ENCODE peak calls at places on chromosomes 2 and 18, in ten cellular contexts. One of them, this sample, is unnamed.
A peak's percentile ranks its signal among the peaks of the same experiment; 100 is the strongest.

GRCh38 chr2:133599211-133599610 is 30.9 kb upstream of the NCKAP5 start:
- DNase-seq in body of pancreas: no peak
- DNase-seq in lower leg skin: no peak
- DNase-seq in ovary: no peak
- DNase-seq in spleen: no peak
- DNase-seq in breast epithelium: no peak
- DNase-seq in A549: no peak
- DNase-seq in heart left ventricle: no peak
- DNase-seq in upper lobe of left lung: no peak
- DNase-seq in thyroid gland: no peak
- DNase-seq in this sample: no peak

GRCh38 chr2:16038586-16038985 is 98.2 kb downstream of the MYCN start:
- DNase-seq in body of pancreas: no peak
- DNase-seq in lower leg skin: no peak
- DNase-seq in ovary: no peak
- DNase-seq in spleen: no peak
- DNase-seq in breast epithelium: no peak
- DNase-seq in A549: no peak
- DNase-seq in heart left ventricle: no peak
- DNase-seq in upper lobe of left lung: peak; percentile 38
- DNase-seq in thyroid gland: no peak
- DNase-seq in this sample: no peak

GRCh38 chr2:232300894-232301387 is 77.6 kb upstream of the ALPP start:
- DNase-seq in body of pancreas: no peak
- DNase-seq in lower leg skin: no peak
- DNase-seq in ovary: no peak
- DNase-seq in spleen: no peak
- DNase-seq in breast epithelium: no peak
- DNase-seq in A549: peak; percentile 88
- DNase-seq in heart left ventricle: no peak
- DNase-seq in upper lobe of left lung: no peak
- DNase-seq in thyroid gland: no peak
- DNase-seq in this sample: peak; percentile 30

GRCh38 chr2:197042613-197043248 is 116.2 kb upstream of the PGAP1 start:
- DNase-seq in body of pancreas: no peak
- DNase-seq in lower leg skin: no peak
- DNase-seq in ovary: no peak
- DNase-seq in spleen: no peak
- DNase-seq in breast epithelium: no peak
- DNase-seq in A549: no peak
- DNase-seq in heart left ventricle: no peak
- DNase-seq in upper lobe of left lung: no peak
- DNase-seq in thyroid gland: no peak
- DNase-seq in this sample: no peak

GRCh38 chr18:22552254-22552653 is 134.5 kb upstream of the CTAGE1 start:
- DNase-seq in body of pancreas: no peak
- DNase-seq in lower leg skin: no peak
- DNase-seq in ovary: no peak
- DNase-seq in spleen: no peak
- DNase-seq in breast epithelium: no peak
- DNase-seq in A549: no peak
- DNase-seq in heart left ventricle: no peak
- DNase-seq in upper lobe of left lung: no peak
- DNase-seq in thyroid gland: no peak
- DNase-seq in this sample: no peak

GRCh38 chr2:44087037-44087713 is 81.5 kb upstream of the PPM1B start:
- DNase-seq in body of pancreas: peak; percentile 87
- DNase-seq in lower leg skin: peak; percentile 97
- DNase-seq in ovary: peak; percentile 80
- DNase-seq in spleen: peak; percentile 97
- DNase-seq in breast epithelium: peak; percentile 81
- DNase-seq in A549: peak; percentile 79
- DNase-seq in heart left ventricle: peak; percentile 80
- DNase-seq in upper lobe of left lung: peak; percentile 94
- DNase-seq in thyroid gland: peak; percentile 81
- DNase-seq in this sample: peak; percentile 76

GRCh38 chr2:9288681-9289338 is 82.2 kb downstream of the ASAP2 start:
- DNase-seq in body of pancreas: no peak
- DNase-seq in lower leg skin: no peak
- DNase-seq in ovary: no peak
- DNase-seq in spleen: no peak
- DNase-seq in breast epithelium: no peak
- DNase-seq in A549: no peak
- DNase-seq in heart left ventricle: no peak
- DNase-seq in upper lobe of left lung: no peak
- DNase-seq in thyroid gland: no peak
- DNase-seq in this sample: peak; percentile 25

GRCh38 chr18:2846638-2847340 is at the start of gene EMILIN2:
- DNase-seq in body of pancreas: peak; percentile 36
- DNase-seq in lower leg skin: peak; percentile 96
- DNase-seq in ovary: peak; percentile 80
- DNase-seq in spleen: peak; percentile 95
- DNase-seq in breast epithelium: no peak
- DNase-seq in A549: no peak
- DNase-seq in heart left ventricle: peak; percentile 82
- DNase-seq in upper lobe of left lung: peak; percentile 91
- DNase-seq in thyroid gland: peak; percentile 44
- DNase-seq in this sample: peak; percentile 59

GRCh38 chr2:240932001-240932723 is 26.0 kb downstream of the CROCC2 start:
- DNase-seq in body of pancreas: peak; percentile 8
- DNase-seq in lower leg skin: peak; percentile 77
- DNase-seq in ovary: no peak
- DNase-seq in spleen: peak; percentile 66
- DNase-seq in breast epithelium: peak; percentile 41
- DNase-seq in A549: no peak
- DNase-seq in heart left ventricle: no peak
- DNase-seq in upper lobe of left lung: peak; percentile 73
- DNase-seq in thyroid gland: no peak
- DNase-seq in this sample: no peak

GRCh38 chr2:175892046-175892445 is 110.0 kb downstream of the LNPK start:
- DNase-seq in body of pancreas: no peak
- DNase-seq in lower leg skin: no peak
- DNase-seq in ovary: no peak
- DNase-seq in spleen: no peak
- DNase-seq in breast epithelium: no peak
- DNase-seq in A549: no peak
- DNase-seq in heart left ventricle: no peak
- DNase-seq in upper lobe of left lung: no peak
- DNase-seq in thyroid gland: no peak
- DNase-seq in this sample: no peak

GRCh38 chr2:6580982-6581381 is 284.7 kb downstream of the CMPK2 start:
- DNase-seq in body of pancreas: no peak
- DNase-seq in lower leg skin: no peak
- DNase-seq in ovary: no peak
- DNase-seq in spleen: no peak
- DNase-seq in breast epithelium: no peak
- DNase-seq in A549: no peak
- DNase-seq in heart left ventricle: no peak
- DNase-seq in upper lobe of left lung: no peak
- DNase-seq in thyroid gland: no peak
- DNase-seq in this sample: peak; percentile 7

GRCh38 chr2:84077504-84077903 is 381.6 kb downstream of the SUCLG1 start:
- DNase-seq in body of pancreas: no peak
- DNase-seq in lower leg skin: no peak
- DNase-seq in ovary: no peak
- DNase-seq in spleen: no peak
- DNase-seq in breast epithelium: no peak
- DNase-seq in A549: peak; percentile 38
- DNase-seq in heart left ventricle: no peak
- DNase-seq in upper lobe of left lung: no peak
- DNase-seq in thyroid gland: no peak
- DNase-seq in this sample: no peak

GRCh38 chr18:3284501-3284900 is 22.6 kb downstream of the MYL12B start:
- DNase-seq in body of pancreas: no peak
- DNase-seq in lower leg skin: no peak
- DNase-seq in ovary: no peak
- DNase-seq in spleen: no peak
- DNase-seq in breast epithelium: no peak
- DNase-seq in A549: no peak
- DNase-seq in heart left ventricle: no peak
- DNase-seq in upper lobe of left lung: no peak
- DNase-seq in thyroid gland: no peak
- DNase-seq in this sample: no peak

GRCh38 chr2:164952057-164952702 is 3.1 kb downstream of the SLC38A11 start:
- DNase-seq in body of pancreas: no peak
- DNase-seq in lower leg skin: no peak
- DNase-seq in ovary: no peak
- DNase-seq in spleen: peak; percentile 57
- DNase-seq in breast epithelium: no peak
- DNase-seq in A549: no peak
- DNase-seq in heart left ventricle: no peak
- DNase-seq in upper lobe of left lung: no peak
- DNase-seq in thyroid gland: no peak
- DNase-seq in this sample: no peak

GRCh38 chr2:220999351-220999750 is 572.8 kb downstream of the EPHA4 start:
- DNase-seq in body of pancreas: no peak
- DNase-seq in lower leg skin: no peak
- DNase-seq in ovary: no peak
- DNase-seq in spleen: no peak
- DNase-seq in breast epithelium: no peak
- DNase-seq in A549: no peak
- DNase-seq in heart left ventricle: no peak
- DNase-seq in upper lobe of left lung: no peak
- DNase-seq in thyroid gland: no peak
- DNase-seq in this sample: no peak

GRCh38 chr18:48715651-48716354 is 177.0 kb downstream of the CTIF start:
- DNase-seq in body of pancreas: no peak
- DNase-seq in lower leg skin: peak; percentile 91
- DNase-seq in ovary: no peak
- DNase-seq in spleen: peak; percentile 76
- DNase-seq in breast epithelium: no peak
- DNase-seq in A549: no peak
- DNase-seq in heart left ventricle: no peak
- DNase-seq in upper lobe of left lung: no peak
- DNase-seq in thyroid gland: no peak
- DNase-seq in this sample: no peak
- TF ChIP-seq POLR2A in body of pancreas: no peak
- TF ChIP-seq POLR2A in lower leg skin: no peak
- TF ChIP-seq POLR2A in ovary: no peak
- TF ChIP-seq POLR2A in spleen: no peak
- TF ChIP-seq POLR2A in breast epithelium: no peak
- TF ChIP-seq POLR2A in A549: no peak
- TF ChIP-seq POLR2A in heart left ventricle: no peak
- TF ChIP-seq POLR2A in upper lobe of left lung: peak; percentile 54
- TF ChIP-seq POLR2A in thyroid gland: no peak
- TF ChIP-seq POLR2A in this sample: no peak

DNA sequence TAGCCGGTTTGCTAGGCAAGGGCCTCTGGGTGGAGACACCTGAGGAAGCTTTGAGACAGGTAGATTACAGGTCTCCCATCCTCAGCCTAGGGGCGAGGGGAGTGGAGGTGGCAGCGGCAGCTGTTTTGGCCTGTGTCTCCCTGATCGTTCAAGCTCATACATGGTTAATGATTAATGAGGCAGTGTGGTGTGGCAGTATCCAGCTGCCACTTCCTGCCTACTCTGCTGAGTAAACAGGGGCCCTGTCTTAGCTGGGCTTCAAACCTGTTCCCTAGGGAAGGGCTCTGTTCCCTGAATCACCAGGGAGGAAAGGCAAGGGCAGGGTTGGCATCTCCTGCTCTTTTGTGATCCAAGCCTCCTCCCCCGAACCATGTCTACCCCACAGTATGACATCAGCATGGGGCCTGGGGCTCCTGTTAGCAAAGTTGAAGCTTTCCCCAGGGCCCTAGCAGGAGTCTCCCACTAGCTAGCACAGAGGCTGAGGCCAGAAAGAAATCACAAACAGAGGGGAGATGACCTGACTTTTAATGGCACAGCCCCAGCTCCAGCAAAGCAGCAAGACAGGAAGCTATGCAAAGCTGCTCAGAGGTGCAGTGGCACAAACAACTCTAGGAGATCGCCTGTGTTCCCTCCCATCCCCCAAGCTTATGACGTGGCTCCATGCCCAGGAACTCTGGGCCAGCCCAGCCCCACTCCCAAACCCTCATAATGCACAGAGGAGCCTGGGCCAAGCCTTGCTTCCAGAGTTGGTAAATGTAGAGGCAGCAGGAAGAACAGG is 3.7 kb upstream of the TUBA4B start:
- DNase-seq in body of pancreas: peak; percentile 93
- DNase-seq in lower leg skin: peak; percentile 95
- DNase-seq in ovary: peak; percentile 78
- DNase-seq in spleen: peak; percentile 89
- DNase-seq in breast epithelium: peak; percentile 89
- DNase-seq in A549: peak; percentile 93
- DNase-seq in heart left ventricle: peak; percentile 82
- DNase-seq in upper lobe of left lung: no peak
- DNase-seq in thyroid gland: peak; percentile 92
- DNase-seq in this sample: peak; percentile 61
- TF ChIP-seq POLR2A in body of pancreas: peak; percentile 61
- TF ChIP-seq POLR2A in lower leg skin: no peak
- TF ChIP-seq POLR2A in ovary: no peak
- TF ChIP-seq POLR2A in spleen: peak; percentile 33
- TF ChIP-seq POLR2A in breast epithelium: no peak
- TF ChIP-seq POLR2A in A549: no peak
- TF ChIP-seq POLR2A in heart left ventricle: no peak
- TF ChIP-seq POLR2A in upper lobe of left lung: peak; percentile 67
- TF ChIP-seq POLR2A in thyroid gland: peak; percentile 51
- TF ChIP-seq POLR2A in this sample: no peak

DNA sequence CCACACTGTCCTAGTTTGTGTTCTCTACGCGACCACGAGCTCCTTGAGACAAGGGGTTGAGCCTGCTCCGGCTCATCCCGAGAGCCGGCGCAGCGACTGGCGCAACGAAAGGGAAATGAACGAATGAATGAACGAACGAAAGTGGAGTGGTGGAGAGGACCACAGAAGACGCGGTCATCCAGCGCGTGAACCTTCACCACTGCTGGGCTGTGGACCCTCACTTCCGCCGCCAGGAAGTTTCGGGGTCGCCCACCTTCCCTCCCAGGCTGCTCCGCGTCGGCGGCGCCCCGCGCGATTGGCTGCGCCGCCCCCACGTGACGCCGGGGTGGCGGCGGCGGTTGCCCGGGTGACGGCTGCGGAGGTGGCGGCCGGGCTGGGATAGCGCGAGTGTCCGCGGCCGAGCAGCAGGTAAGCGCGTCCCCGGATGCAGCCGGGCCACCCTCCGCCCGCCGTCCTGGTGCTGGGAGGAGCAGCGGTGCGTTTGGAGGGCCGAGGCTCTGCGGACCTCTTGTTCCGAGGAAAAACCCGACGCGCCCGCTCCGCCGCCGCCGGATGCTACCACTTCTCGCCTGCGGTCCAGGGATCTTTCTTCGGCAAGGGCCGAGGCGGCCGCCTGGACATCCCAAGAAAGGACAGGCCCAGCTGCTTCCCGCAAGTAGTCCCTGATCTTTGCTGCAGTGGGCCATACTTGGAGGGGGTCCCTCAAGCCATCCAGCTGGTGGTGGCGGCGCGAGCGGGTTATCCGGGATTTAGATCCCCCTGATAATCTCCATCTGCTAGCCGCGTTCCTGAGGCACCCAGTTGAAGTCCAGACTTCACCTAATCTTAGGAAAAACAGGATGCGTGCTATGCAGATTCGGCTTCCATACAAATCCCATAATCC is at the start of gene ARMC9:
- DNase-seq in body of pancreas: peak; percentile 76
- DNase-seq in lower leg skin: peak; percentile 91
- DNase-seq in ovary: peak; percentile 77
- DNase-seq in spleen: peak; percentile 93
- DNase-seq in breast epithelium: peak; percentile 67
- DNase-seq in A549: peak; percentile 69
- DNase-seq in heart left ventricle: peak; percentile 70
- DNase-seq in upper lobe of left lung: peak; percentile 97
- DNase-seq in thyroid gland: peak; percentile 83
- DNase-seq in this sample: peak; percentile 85
- TF ChIP-seq POLR2A in body of pancreas: peak; percentile 58
- TF ChIP-seq POLR2A in lower leg skin: no peak
- TF ChIP-seq POLR2A in ovary: no peak
- TF ChIP-seq POLR2A in spleen: no peak
- TF ChIP-seq POLR2A in breast epithelium: no peak
- TF ChIP-seq POLR2A in A549: peak; percentile 89
- TF ChIP-seq POLR2A in heart left ventricle: no peak
- TF ChIP-seq POLR2A in upper lobe of left lung: peak; percentile 56
- TF ChIP-seq POLR2A in thyroid gland: peak; percentile 69
- TF ChIP-seq POLR2A in this sample: peak; percentile 79

GRCh38 chr2:218291934-218292699 is at the start of gene TMBIM1:
- DNase-seq in body of pancreas: peak; percentile 86
- DNase-seq in lower leg skin: peak; percentile 96
- DNase-seq in ovary: peak; percentile 81
- DNase-seq in spleen: peak; percentile 96
- DNase-seq in breast epithelium: peak; percentile 73
- DNase-seq in A549: peak; percentile 69
- DNase-seq in heart left ventricle: peak; percentile 87
- DNase-seq in upper lobe of left lung: peak; percentile 97
- DNase-seq in thyroid gland: peak; percentile 81
- DNase-seq in this sample: peak; percentile 80
- TF ChIP-seq POLR2A in body of pancreas: peak; percentile 94
- TF ChIP-seq POLR2A in lower leg skin: peak; percentile 22
- TF ChIP-seq POLR2A in ovary: peak; percentile 83
- TF ChIP-seq POLR2A in spleen: no peak
- TF ChIP-seq POLR2A in breast epithelium: peak; percentile 24
- TF ChIP-seq POLR2A in A549: peak; percentile 56
- TF ChIP-seq POLR2A in heart left ventricle: peak; percentile 50
- TF ChIP-seq POLR2A in upper lobe of left lung: peak; percentile 94
- TF ChIP-seq POLR2A in thyroid gland: peak; percentile 96
- TF ChIP-seq POLR2A in this sample: peak; percentile 67

This sample was measured in H54.